ENCODE peak calls at places on chromosomes 6 and 20, in ten cellular contexts. E, M, K, Q, U, W, A, X, P and Z are unnamed samples.

GRCh38 chr20:50690979-50691584 is at the start of gene RIPOR3:
- DNase-seq in X (no peak), M (no peak), Q (no peak), P (no peak), K (peak), W (no peak), A (no peak), U (no peak), E (no peak), Z (no peak)

GRCh38 chr6:17525637-17526036 is 74.5 kb upstream of the FAM8A1 start:
- DNase-seq in Q (no peak), E (peak), P (peak), U (no peak), M (no peak), K (no peak), W (no peak), X (no peak), A (no peak), Z (no peak)

GRCh38 chr20:45842169-45842812 is 8.7 kb downstream of the SNX21 start:
- DNase-seq in E (peak), P (peak), K (no peak), Q (peak), M (no peak), W (peak), U (peak), X (no peak), A (no peak), Z (peak)

GRCh38 chr6:25173232-25173631 is 105.9 kb upstream of the CARMIL1 start:
- DNase-seq in U (no peak), X (no peak), K (no peak), E (no peak), P (no peak), Q (peak), M (no peak), A (no peak), W (no peak), Z (no peak)

GRCh38 chr6:22838346-22838745 is 269.0 kb downstream of the HDGFL1 start:
- DNase-seq in X (no peak), Q (peak), A (no peak), U (no peak), P (no peak), M (no peak), E (peak), K (no peak), W (no peak), Z (no peak)

GRCh38 chr6:81484251-81484650 is 268.2 kb downstream of the TENT5A start:
- DNase-seq in X (no peak), W (no peak), Q (no peak), U (no peak), E (no peak), A (no peak), M (no peak), P (no peak), K (no peak), Z (no peak)

GRCh38 chr6:18350271-18350670 is 36.9 kb upstream of the RNF144B start:
- DNase-seq in K (no peak), W (no peak), X (no peak), Q (no peak), M (no peak), E (peak), A (no peak), U (no peak), P (no peak), Z (no peak)

GRCh38 chr6:159461266-159461665 is 231.8 kb downstream of the SOD2 start:
- DNase-seq in E (no peak), P (no peak), X (no peak), M (no peak), U (no peak), K (no peak), W (no peak), Q (no peak), A (no peak), Z (no peak)

GRCh38 chr20:46044896-46045295 is 15.9 kb downstream of the SLC12A5 start:
- DNase-seq in M (no peak), U (no peak), E (no peak), X (no peak), P (peak), Q (no peak), K (no peak), A (no peak), W (no peak), Z (no peak)

GRCh38 chr6:158037021-158037420 is 55.4 kb downstream of the SYNJ2 start:
- DNase-seq in A (no peak), E (no peak), W (no peak), K (no peak), P (no peak), Q (no peak), M (no peak), U (no peak), X (no peak), Z (no peak)

GRCh38 chr20:20338133-20338730 is 29.7 kb upstream of the INSM1 start:
- DNase-seq in A (no peak), Q (no peak), M (no peak), U (no peak), X (no peak), E (no peak), K (no peak), P (peak), W (no peak), Z (no peak)

GRCh38 chr6:44868905-44869304 is 459.2 kb upstream of the RUNX2 start:
- DNase-seq in M (no peak), E (no peak), U (no peak), K (no peak), W (no peak), A (no peak), P (no peak), X (no peak), Q (no peak), Z (no peak)

GRCh38 chr6:10272591-10272990 is 142.3 kb downstream of the TFAP2A start:
- DNase-seq in P (no peak), A (no peak), Q (no peak), M (no peak), U (no peak), X (no peak), E (no peak), K (no peak), W (no peak), Z (no peak)

GRCh38 chr6:53090576-53090975 is 25.4 kb downstream of the FBXO9 start:
- DNase-seq in E (peak), P (no peak), Q (peak), U (no peak), X (no peak), A (no peak), W (no peak), K (no peak), M (no peak), Z (no peak)

GRCh38 chr6:109290143-109290931 is 91.9 kb downstream of the CD164 start:
- DNase-seq in M (no peak), P (no peak), U (no peak), A (no peak), W (no peak), X (no peak), K (no peak), Q (no peak), E (no peak), Z (no peak)
- TF ChIP-seq CTCF in M (no peak), P (no peak), U (no peak), A (no peak), W (no peak), X (no peak), K (no peak), Q (no peak), E (no peak), Z (no peak)

GRCh38 chr20:35191419-35191818 is 19.5 kb downstream of the PROCR start:
- DNase-seq in Q (no peak), A (no peak), E (no peak), U (no peak), X (no peak), P (no peak), M (no peak), K (no peak), W (no peak), Z (no peak)
- TF ChIP-seq CTCF in Q (no peak), A (no peak), E (no peak), U (no peak), X (no peak), P (no peak), M (no peak), K (no peak), W (no peak), Z (no peak)

GRCh38 chr20:63698739-63699465 is 2.5 kb downstream of the TNFRSF6B start:
- DNase-seq in K (peak), U (peak), P (peak), W (no peak), X (peak), A (peak), M (no peak), E (peak), Q (peak), Z (peak)

GRCh38 chr20:63696311-63696627 is 183 bp upstream of the TNFRSF6B start:
- DNase-seq in Q (no peak), W (no peak), X (no peak), U (peak), A (no peak), K (peak), P (peak), M (peak), E (peak), Z (no peak)

GRCh38 chr20:63696628-63697356 is at the start of gene TNFRSF6B:
- DNase-seq in A (no peak), W (no peak), P (peak), X (peak), E (no peak), K (no peak), M (peak), U (peak), Q (no peak), Z (no peak)

GRCh38 chr20:63697868-63698545 is 1.6 kb downstream of the TNFRSF6B start:
- DNase-seq in M (no peak), W (no peak), X (peak), Q (no peak), U (peak), E (no peak), P (peak), A (no peak), K (no peak), Z (no peak)

DNA sequence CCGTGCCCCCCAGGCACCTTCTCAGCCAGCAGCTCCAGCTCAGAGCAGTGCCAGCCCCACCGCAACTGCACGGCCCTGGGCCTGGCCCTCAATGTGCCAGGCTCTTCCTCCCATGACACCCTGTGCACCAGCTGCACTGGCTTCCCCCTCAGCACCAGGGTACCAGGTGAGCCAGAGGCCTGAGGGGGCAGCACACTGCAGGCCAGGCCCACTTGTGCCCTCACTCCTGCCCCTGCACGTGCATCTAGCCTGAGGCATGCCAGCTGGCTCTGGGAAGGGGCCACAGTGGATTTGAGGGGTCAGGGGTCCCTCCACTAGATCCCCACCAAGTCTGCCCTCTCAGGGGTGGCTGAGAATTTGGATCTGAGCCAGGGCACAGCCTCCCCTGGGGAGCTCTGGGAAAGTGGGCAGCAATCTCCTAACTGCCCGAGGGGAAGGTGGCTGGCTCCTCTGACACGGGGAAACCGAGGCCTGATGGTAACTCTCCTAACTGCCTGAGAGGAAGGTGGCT is 960 bp downstream of the TNFRSF6B start:
- DNase-seq in U (peak), Q (no peak), P (peak), E (no peak), A (no peak), W (no peak), K (no peak), X (peak), M (no peak), Z (no peak)
- TF ChIP-seq CTCF in U (no peak), Q (no peak), P (no peak), E (no peak), A (no peak), W (no peak), K (no peak), X (no peak), M (no peak), Z (no peak)

GRCh38 chr6:141610741-141611140 is 522.0 kb upstream of the GJE1 start:
- DNase-seq in W (no peak), X (no peak), P (no peak), Q (peak), K (no peak), E (peak), U (no peak), M (no peak), A (no peak), Z (no peak)
- TF ChIP-seq CTCF in W (no peak), X (no peak), P (peak), Q (peak), K (no peak), E (peak), U (no peak), M (no peak), A (no peak), Z (no peak)

GRCh38 chr20:17768267-17768666 is 68.5 kb downstream of the BANF2 start:
- DNase-seq in M (no peak), U (peak), K (no peak), X (no peak), E (no peak), Q (no peak), W (no peak), A (no peak), P (no peak), Z (no peak)
- TF ChIP-seq CTCF in M (no peak), U (no peak), K (no peak), X (no peak), E (no peak), Q (no peak), W (no peak), A (no peak), P (no peak), Z (no peak)

DNA sequence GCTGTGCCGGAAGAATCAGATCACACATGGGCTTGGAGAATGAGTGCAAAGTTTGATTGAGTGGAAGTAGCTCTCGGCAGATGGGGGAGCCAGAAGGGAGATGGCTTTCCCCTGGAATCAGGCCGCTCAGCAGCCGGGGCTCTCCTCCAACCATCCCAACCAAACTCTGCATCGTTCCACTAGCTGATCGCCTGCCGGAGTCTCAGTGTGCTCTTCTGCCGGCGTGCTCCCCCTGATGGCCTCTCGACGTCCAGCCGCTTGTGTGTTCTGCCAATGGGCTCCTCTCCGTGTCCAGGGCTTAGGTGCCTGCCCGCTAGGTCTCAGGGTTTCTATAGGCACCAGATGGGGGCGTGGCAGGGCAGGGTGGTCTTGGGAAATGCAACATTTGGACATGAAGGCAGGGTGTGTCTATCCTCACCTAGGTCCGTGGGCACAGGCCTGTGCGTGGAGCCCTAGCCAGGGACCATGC is 4.9 kb upstream of the BIRC7 start:
- DNase-seq in K (peak), M (no peak), A (no peak), W (peak), E (peak), U (no peak), X (no peak), P (peak), Q (peak), Z (no peak)
- TF ChIP-seq CTCF in K (peak), M (no peak), A (no peak), W (peak), E (peak), U (no peak), X (peak), P (peak), Q (peak), Z (peak)